ENCODE peak calls at places on chromosomes 1 and 21, in seven cellular contexts. O, A, Q, X, S, Y and U are unnamed samples.

GRCh38 chr21:43989401-43989800 is 22.7 kb upstream of the TRAPPC10 start:
- DNase-seq in Y (no peak), S (no peak), X (no peak), A (no peak), O (no peak), Q (no peak), U (no peak)

GRCh38 chr1:66945316-66945715 is 20.5 kb downstream of the MIER1 start:
- DNase-seq in O (no peak), X (no peak), A (no peak), S (no peak), Y (no peak), Q (no peak), U (no peak)

GRCh38 chr21:41622831-41623548 is 115.0 kb upstream of the TMPRSS2 start:
- DNase-seq in S (no peak), Y (no peak), X (no peak), A (no peak), O (no peak), Q (no peak), U (no peak)

GRCh38 chr1:3481836-3482589 is 27.5 kb downstream of the ARHGEF16 start:
- DNase-seq in S (peak; percentile 93), X (no peak), A (no peak), Y (no peak), Q (peak; percentile 30), O (no peak), U (no peak)

GRCh38 chr1:94622757-94623156 is 81.2 kb upstream of the F3 start:
- DNase-seq in S (peak; percentile 81), X (no peak), O (no peak), Y (no peak), Q (peak; percentile 84), A (peak; percentile 15), U (no peak)

GRCh38 chr21:33871171-33871570 is 44.4 kb downstream of the ATP5PO start:
- DNase-seq in Y (no peak), S (peak; percentile 49), O (no peak), Q (peak; percentile 67), A (no peak), X (no peak), U (no peak)

GRCh38 chr1:207049974-207050391 is 1.0 kb downstream of the YOD1 start:
- DNase-seq in X (no peak), O (no peak), A (no peak), S (peak; percentile 82), Q (peak; percentile 46), Y (no peak), U (peak; percentile 69)

GRCh38 chr1:22822371-22822770 is 111.7 kb downstream of the EPHB2 start:
- DNase-seq in S (no peak), O (no peak), Q (no peak), A (no peak), Y (no peak), X (no peak), U (no peak)

GRCh38 chr1:177469519-177469918 is 298.8 kb downstream of the BRINP2 start:
- DNase-seq in S (no peak), A (no peak), Y (no peak), O (no peak), Q (no peak), X (no peak), U (no peak)

GRCh38 chr21:28018741-28019669 is 973.7 kb downstream of the LTN1 start:
- DNase-seq in Y (no peak), X (no peak), A (no peak), O (no peak), Q (peak; percentile 0), S (peak; percentile 11), U (no peak)

GRCh38 chr1:91026320-91026719 is 4.5 kb upstream of the ZNF644 start:
- DNase-seq in Q (no peak), O (no peak), S (no peak), A (no peak), Y (no peak), X (no peak), U (peak; percentile 35)

GRCh38 chr1:213273546-213273945 is 222.5 kb downstream of the RPS6KC1 start:
- DNase-seq in A (no peak), Y (no peak), Q (no peak), S (no peak), O (no peak), X (no peak), U (no peak)

GRCh38 chr1:65066379-65066765 is 81.6 kb upstream of the AK4 start:
- DNase-seq in Q (no peak), S (peak; percentile 29), X (no peak), Y (no peak), O (no peak), A (no peak), U (no peak)

GRCh38 chr1:206521002-206521585 is 13.8 kb downstream of the RASSF5 start:
- DNase-seq in Q (no peak), A (no peak), O (no peak), Y (no peak), X (no peak), S (no peak), U (no peak)

GRCh38 chr21:27206368-27206982 is 239.6 kb upstream of the ADAMTS5 start:
- DNase-seq in A (no peak), X (no peak), O (no peak), S (no peak), Q (peak; percentile 45), Y (no peak), U (no peak)

GRCh38 chr21:42624095-42624830 is 29.2 kb upstream of the PDE9A start:
- DNase-seq in X (peak; percentile 45), Y (no peak), O (no peak), S (no peak), Q (no peak), A (no peak), U (no peak)

GRCh38 chr1:199404976-199405375 is 622.5 kb upstream of the NR5A2 start:
- DNase-seq in A (no peak), Y (no peak), X (no peak), Q (peak; percentile 25), S (no peak), O (no peak), U (no peak)

GRCh38 chr1:226568975-226569741 is 20.6 kb downstream of the STUM start:
- DNase-seq in Y (no peak), O (no peak), A (no peak), Q (no peak), S (no peak), X (no peak), U (no peak)

GRCh38 chr1:226568077-226568831 is 19.7 kb downstream of the STUM start:
- DNase-seq in Q (no peak), O (no peak), A (peak; percentile 41), S (no peak), X (no peak), Y (no peak), U (no peak)

GRCh38 chr1:226572325-226572726 is 23.8 kb downstream of the STUM start:
- DNase-seq in O (no peak), A (no peak), Q (no peak), X (no peak), S (no peak), Y (no peak), U (no peak)

GRCh38 chr1:226571901-226572300 is 23.3 kb downstream of the STUM start:
- DNase-seq in X (no peak), S (no peak), Q (no peak), O (no peak), A (no peak), Y (no peak), U (no peak)

DNA sequence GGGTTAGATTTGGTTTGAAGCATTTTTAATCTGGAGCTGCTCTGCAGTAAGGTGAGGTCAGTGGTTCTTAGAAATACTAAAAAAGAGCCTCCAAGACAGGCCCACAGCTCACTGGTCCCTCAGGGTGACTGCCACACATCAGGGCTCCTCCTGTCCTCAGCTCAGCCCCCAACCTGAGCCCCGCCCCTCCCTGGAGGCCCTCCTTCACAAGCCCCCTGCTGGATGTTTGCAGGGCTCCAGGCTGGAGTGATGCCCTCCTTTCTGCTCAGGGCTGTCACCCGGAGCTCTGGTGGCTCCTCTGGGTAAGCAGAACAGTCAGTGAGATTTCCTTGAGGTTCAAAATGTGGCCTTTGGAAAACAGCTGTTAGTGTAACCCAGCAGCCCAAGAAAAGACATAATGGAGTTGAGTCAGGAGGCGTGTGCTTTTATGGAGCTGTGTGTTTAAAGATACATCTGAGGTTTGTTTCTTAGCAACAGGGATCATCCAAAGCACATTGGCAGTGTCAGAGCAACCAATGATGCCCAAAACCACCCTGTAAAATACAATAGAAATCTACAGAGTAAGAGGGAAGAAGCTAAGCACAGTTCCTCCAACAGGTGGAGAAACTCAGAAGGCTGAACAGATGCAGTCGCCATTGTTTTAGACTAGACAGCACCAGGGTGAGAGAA is 21.4 kb downstream of the STUM start:
- DNase-seq in X (no peak), S (peak; percentile 34), O (no peak), Q (peak; percentile 20), A (peak; percentile 72), Y (no peak), U (peak; percentile 53)
- TF ChIP-seq CTCF in X (no peak), S (no peak), O (peak; percentile 44), Q (peak; percentile 52), A (peak; percentile 60), Y (no peak), U (peak; percentile 21)

GRCh38 chr1:180502361-180503273 is at the start of gene ACBD6:
- DNase-seq in O (peak; percentile 64), S (peak; percentile 94), A (peak; percentile 88), Q (peak; percentile 87), Y (peak; percentile 86), X (peak; percentile 97), U (peak; percentile 93)
- TF ChIP-seq CTCF in O (no peak), S (no peak), A (no peak), Q (peak; percentile 27), Y (no peak), X (no peak), U (peak; percentile 21)

GRCh38 chr1:222233441-222234180 is 314.3 kb downstream of the HHIPL2 start:
- DNase-seq in A (no peak), Q (no peak), Y (no peak), O (no peak), X (no peak), S (no peak), U (no peak)
- TF ChIP-seq CTCF in A (no peak), Q (no peak), Y (no peak), O (no peak), X (no peak), S (no peak), U (no peak)

GRCh38 chr1:6784560-6785317 is 515 bp upstream of the CAMTA1 start:
- DNase-seq in A (peak; percentile 98), S (peak; percentile 100), Q (peak; percentile 100), O (peak; percentile 100), X (peak; percentile 100), Y (peak; percentile 100), U (peak; percentile 100)

GRCh38 chr1:6782151-6782550 is 3.1 kb upstream of the CAMTA1 start:
- DNase-seq in O (no peak), S (no peak), A (no peak), Q (no peak), Y (no peak), X (no peak), U (no peak)

GRCh38 chr1:6785318-6785712 is at the start of gene CAMTA1:
- DNase-seq in O (no peak), Y (no peak), S (no peak), Q (no peak), A (no peak), X (no peak), U (no peak)

GRCh38 chr1:6783956-6784559 is 1.2 kb upstream of the CAMTA1 start:
- DNase-seq in Q (no peak), S (no peak), X (no peak), O (no peak), Y (no peak), A (no peak), U (no peak)

DNA sequence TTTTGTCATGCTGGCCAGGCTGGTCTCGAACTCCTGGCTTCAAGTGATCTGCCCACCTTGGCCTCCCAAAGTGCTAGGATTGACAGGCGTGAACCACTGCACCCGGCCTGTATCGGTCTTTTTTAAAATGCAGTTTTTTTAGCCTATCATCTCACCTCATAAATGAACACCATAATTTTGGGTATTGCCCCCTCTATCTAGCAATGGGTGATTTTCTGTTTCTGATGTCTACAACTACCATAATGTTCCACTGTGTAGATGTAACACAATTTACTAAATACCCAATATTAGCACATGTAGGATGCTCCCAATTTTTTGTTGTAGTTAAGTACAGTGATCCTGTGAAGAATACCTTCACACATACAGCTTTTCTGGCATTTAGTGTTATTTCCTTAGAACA is 2.0 kb upstream of the CAMTA1 start:
- DNase-seq in S (no peak), X (no peak), A (no peak), Y (no peak), Q (no peak), O (no peak), U (no peak)
- TF ChIP-seq CTCF in S (no peak), X (no peak), A (no peak), Y (no peak), Q (peak; percentile 28), O (no peak), U (no peak)